ENCODE peak calls at places on chromosome 18, in nine cellular contexts. One of them, this sample, is unnamed.

GRCh38 chr18:3593381-3593903 is 143.5 kb downstream of the TGIF1 start:
- DNase-seq in A549: no peak
- DNase-seq in astrocyte: peak; percentile 96
- DNase-seq in thoracic aorta: no peak
- DNase-seq in mesendoderm: peak; percentile 94
- DNase-seq in neural progenitor cell: peak; percentile 84
- DNase-seq in MM.1S: no peak
- DNase-seq in IMR-90: peak; percentile 87
- DNase-seq in body of pancreas: no peak
- DNase-seq in this sample: peak; percentile 95

GRCh38 chr18:35117951-35118411 is 76.8 kb downstream of the MAPRE2 start:
- DNase-seq in mesendoderm: no peak
- DNase-seq in MM.1S: no peak
- DNase-seq in neural progenitor cell: peak; percentile 31
- DNase-seq in astrocyte: peak; percentile 79
- DNase-seq in thoracic aorta: no peak
- DNase-seq in IMR-90: peak; percentile 70
- DNase-seq in body of pancreas: no peak
- DNase-seq in A549: no peak
- DNase-seq in this sample: no peak

GRCh38 chr18:28407681-28408080 is 230.8 kb upstream of the CDH2 start:
- DNase-seq in mesendoderm: no peak
- DNase-seq in neural progenitor cell: no peak
- DNase-seq in IMR-90: no peak
- DNase-seq in A549: no peak
- DNase-seq in thoracic aorta: no peak
- DNase-seq in body of pancreas: no peak
- DNase-seq in astrocyte: peak; percentile 79
- DNase-seq in MM.1S: no peak
- DNase-seq in this sample: no peak

GRCh38 chr18:25517881-25518715 is 166.1 kb upstream of the ZNF521 start:
- DNase-seq in thoracic aorta: no peak
- DNase-seq in mesendoderm: no peak
- DNase-seq in body of pancreas: no peak
- DNase-seq in IMR-90: no peak
- DNase-seq in A549: no peak
- DNase-seq in neural progenitor cell: peak; percentile 9
- DNase-seq in astrocyte: no peak
- DNase-seq in MM.1S: no peak
- DNase-seq in this sample: peak; percentile 60

GRCh38 chr18:25164211-25164836 is 187.6 kb downstream of the ZNF521 start:
- DNase-seq in thoracic aorta: no peak
- DNase-seq in astrocyte: no peak
- DNase-seq in IMR-90: no peak
- DNase-seq in MM.1S: peak; percentile 40
- DNase-seq in mesendoderm: no peak
- DNase-seq in A549: no peak
- DNase-seq in body of pancreas: no peak
- DNase-seq in neural progenitor cell: no peak
- DNase-seq in this sample: no peak

GRCh38 chr18:50614838-50615237 is 55.0 kb downstream of the MAPK4 start:
- DNase-seq in neural progenitor cell: no peak
- DNase-seq in IMR-90: no peak
- DNase-seq in A549: no peak
- DNase-seq in MM.1S: no peak
- DNase-seq in astrocyte: no peak
- DNase-seq in body of pancreas: peak; percentile 17
- DNase-seq in mesendoderm: no peak
- DNase-seq in thoracic aorta: peak; percentile 11
- DNase-seq in this sample: peak; percentile 80

GRCh38 chr18:29271496-29271895 is 1094.6 kb upstream of the CDH2 start:
- DNase-seq in body of pancreas: no peak
- DNase-seq in mesendoderm: no peak
- DNase-seq in MM.1S: no peak
- DNase-seq in thoracic aorta: no peak
- DNase-seq in neural progenitor cell: no peak
- DNase-seq in IMR-90: peak; percentile 43
- DNase-seq in astrocyte: peak; percentile 46
- DNase-seq in A549: no peak
- DNase-seq in this sample: no peak

GRCh38 chr18:21912339-21913239 is 172.0 kb downstream of the MIB1 start:
- DNase-seq in MM.1S: no peak
- DNase-seq in thoracic aorta: no peak
- DNase-seq in body of pancreas: no peak
- DNase-seq in IMR-90: no peak
- DNase-seq in mesendoderm: peak; percentile 75
- DNase-seq in astrocyte: no peak
- DNase-seq in neural progenitor cell: peak; percentile 54
- DNase-seq in A549: no peak
- DNase-seq in this sample: no peak

GRCh38 chr18:64717026-64717425 is 568.1 kb upstream of the LINC00305 start:
- DNase-seq in IMR-90: no peak
- DNase-seq in A549: no peak
- DNase-seq in astrocyte: no peak
- DNase-seq in thoracic aorta: no peak
- DNase-seq in body of pancreas: no peak
- DNase-seq in neural progenitor cell: no peak
- DNase-seq in mesendoderm: peak; percentile 33
- DNase-seq in MM.1S: no peak
- DNase-seq in this sample: no peak

GRCh38 chr18:23529597-23529996 is 26.3 kb downstream of the RMC1 start:
- DNase-seq in astrocyte: peak; percentile 55
- DNase-seq in thoracic aorta: no peak
- DNase-seq in IMR-90: peak; percentile 62
- DNase-seq in MM.1S: no peak
- DNase-seq in mesendoderm: peak; percentile 83
- DNase-seq in body of pancreas: no peak
- DNase-seq in A549: peak; percentile 54
- DNase-seq in neural progenitor cell: no peak
- DNase-seq in this sample: peak; percentile 62

GRCh38 chr18:9066817-9067306 is 35.6 kb upstream of the NDUFV2 start:
- DNase-seq in A549: no peak
- DNase-seq in astrocyte: no peak
- DNase-seq in MM.1S: peak; percentile 98
- DNase-seq in mesendoderm: no peak
- DNase-seq in body of pancreas: no peak
- DNase-seq in neural progenitor cell: no peak
- DNase-seq in IMR-90: no peak
- DNase-seq in thoracic aorta: no peak
- DNase-seq in this sample: no peak

GRCh38 chr18:6058941-6059340 is 163.6 kb upstream of the TMEM200C start:
- DNase-seq in IMR-90: peak; percentile 84
- DNase-seq in A549: no peak
- DNase-seq in thoracic aorta: no peak
- DNase-seq in MM.1S: no peak
- DNase-seq in neural progenitor cell: peak; percentile 61
- DNase-seq in body of pancreas: no peak
- DNase-seq in astrocyte: peak; percentile 89
- DNase-seq in mesendoderm: no peak
- DNase-seq in this sample: no peak

GRCh38 chr18:383135-383534 is 115.3 kb upstream of the THOC1 start:
- DNase-seq in mesendoderm: no peak
- DNase-seq in astrocyte: no peak
- DNase-seq in A549: no peak
- DNase-seq in body of pancreas: no peak
- DNase-seq in thoracic aorta: no peak
- DNase-seq in neural progenitor cell: no peak
- DNase-seq in MM.1S: no peak
- DNase-seq in IMR-90: peak; percentile 18
- DNase-seq in this sample: no peak

GRCh38 chr18:23617412-23618009 is 31.2 kb upstream of the NPC1 start:
- DNase-seq in MM.1S: peak; percentile 63
- DNase-seq in neural progenitor cell: no peak
- DNase-seq in IMR-90: no peak
- DNase-seq in thoracic aorta: no peak
- DNase-seq in astrocyte: no peak
- DNase-seq in body of pancreas: no peak
- DNase-seq in A549: no peak
- DNase-seq in mesendoderm: no peak
- DNase-seq in this sample: no peak

GRCh38 chr18:11320981-11321380 is 171.6 kb upstream of the PIEZO2 start:
- DNase-seq in astrocyte: peak; percentile 78
- DNase-seq in IMR-90: peak; percentile 79
- DNase-seq in A549: no peak
- DNase-seq in mesendoderm: no peak
- DNase-seq in thoracic aorta: no peak
- DNase-seq in MM.1S: peak; percentile 31
- DNase-seq in body of pancreas: no peak
- DNase-seq in neural progenitor cell: no peak
- DNase-seq in this sample: no peak

GRCh38 chr18:21914739-21915319 is 174.2 kb downstream of the MIB1 start:
- DNase-seq in neural progenitor cell: peak; percentile 77
- DNase-seq in astrocyte: peak; percentile 33
- DNase-seq in body of pancreas: peak; percentile 37
- DNase-seq in mesendoderm: peak; percentile 94
- DNase-seq in MM.1S: no peak
- DNase-seq in thoracic aorta: no peak
- DNase-seq in IMR-90: peak; percentile 62
- DNase-seq in A549: peak; percentile 14
- DNase-seq in this sample: no peak

GRCh38 chr18:48455555-48456478 is 46.6 kb upstream of the ZBTB7C start:
- DNase-seq in mesendoderm: no peak
- DNase-seq in IMR-90: peak; percentile 89
- DNase-seq in body of pancreas: no peak
- DNase-seq in MM.1S: peak; percentile 19
- DNase-seq in neural progenitor cell: no peak
- DNase-seq in astrocyte: peak; percentile 100
- DNase-seq in thoracic aorta: no peak
- DNase-seq in A549: no peak
- DNase-seq in this sample: no peak

GRCh38 chr18:77107218-77107815 is 25.3 kb downstream of the MBP start:
- DNase-seq in astrocyte: no peak
- DNase-seq in neural progenitor cell: no peak
- DNase-seq in IMR-90: no peak
- DNase-seq in thoracic aorta: no peak
- DNase-seq in MM.1S: no peak
- DNase-seq in mesendoderm: no peak
- DNase-seq in A549: no peak
- DNase-seq in body of pancreas: no peak
- DNase-seq in this sample: no peak
- H3K4me1 ChIP-seq in astrocyte: peaks cover 43% of the 10 kb centered on the region
- H3K4me1 ChIP-seq in neural progenitor cell: peaks cover 11% of the 10 kb centered on the region
- H3K4me1 ChIP-seq in IMR-90: peaks cover 31% of the 10 kb centered on the region
- H3K4me1 ChIP-seq in thoracic aorta: peaks cover 30% of the 10 kb centered on the region
- H3K4me1 ChIP-seq in MM.1S: peaks cover 23% of the 10 kb centered on the region
- H3K4me1 ChIP-seq in mesendoderm: no peaks in the 10 kb centered on the region
- H3K4me1 ChIP-seq in A549: peaks cover 66% of the 10 kb centered on the region
- H3K4me1 ChIP-seq in body of pancreas: peaks cover 10% of the 10 kb centered on the region
- H3K4me1 ChIP-seq in this sample: peaks cover 12% of the 10 kb centered on the region

DNA sequence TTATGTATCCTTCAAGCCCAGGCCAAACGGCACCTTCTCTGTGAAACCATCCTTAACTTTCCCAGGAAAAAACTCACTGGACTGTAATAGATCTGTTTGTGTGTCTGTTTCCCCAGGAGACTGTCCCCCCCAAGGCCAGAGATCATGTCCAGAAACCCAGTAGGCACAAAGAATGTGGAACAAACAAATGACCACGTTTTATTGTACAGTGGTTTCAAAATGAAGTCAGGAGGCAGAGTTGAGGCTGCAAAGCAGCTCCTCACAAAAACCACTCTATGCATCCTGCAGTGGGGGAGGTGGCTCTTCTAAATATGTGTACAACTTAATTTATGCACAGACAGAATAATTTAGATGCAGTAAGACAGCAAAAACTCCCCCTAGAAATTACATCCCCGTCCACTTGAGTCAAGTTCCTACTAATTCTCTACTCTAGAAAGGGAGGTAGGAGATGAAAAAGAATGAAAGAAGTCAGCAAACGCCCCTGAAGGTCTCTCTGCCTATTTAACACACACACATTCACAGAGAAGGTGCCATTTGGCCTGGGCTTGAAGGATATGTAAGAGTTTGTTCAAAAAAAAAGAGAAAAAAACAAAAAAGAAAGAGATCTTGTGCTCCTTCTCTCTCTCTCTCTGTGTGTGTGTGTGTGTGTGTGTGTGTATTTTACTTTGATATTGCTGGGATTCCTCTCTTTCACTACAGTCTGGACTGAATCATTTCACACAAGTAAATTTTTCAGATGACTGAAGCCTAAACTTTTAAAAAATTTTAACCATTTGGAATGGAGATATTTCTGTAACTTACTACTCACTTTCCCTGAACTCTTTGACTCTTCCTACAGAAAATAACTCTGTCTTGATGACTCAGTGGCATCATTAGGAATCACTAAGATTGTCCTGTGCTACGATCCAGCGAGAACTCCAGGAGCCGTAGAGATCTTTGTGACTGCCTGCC is 19.5 kb downstream of the BCL2 start:
- DNase-seq in neural progenitor cell: no peak
- DNase-seq in MM.1S: no peak
- DNase-seq in astrocyte: peak; percentile 80
- DNase-seq in body of pancreas: no peak
- DNase-seq in thoracic aorta: no peak
- DNase-seq in mesendoderm: no peak
- DNase-seq in A549: no peak
- DNase-seq in IMR-90: peak; percentile 31
- DNase-seq in this sample: peak; percentile 48
- H3K4me1 ChIP-seq in neural progenitor cell: peaks cover 4% of the 10 kb centered on the region
- H3K4me1 ChIP-seq in MM.1S: no peaks in the 10 kb centered on the region
- H3K4me1 ChIP-seq in astrocyte: peaks cover 8% of the 10 kb centered on the region
- H3K4me1 ChIP-seq in body of pancreas: no peaks in the 10 kb centered on the region
- H3K4me1 ChIP-seq in thoracic aorta: peaks cover 39% of the 10 kb centered on the region
- H3K4me1 ChIP-seq in mesendoderm: no peaks in the 10 kb centered on the region
- H3K4me1 ChIP-seq in A549: no peaks in the 10 kb centered on the region
- H3K4me1 ChIP-seq in IMR-90: no peaks in the 10 kb centered on the region
- H3K4me1 ChIP-seq in this sample: peaks cover 4% of the 10 kb centered on the region

DNA sequence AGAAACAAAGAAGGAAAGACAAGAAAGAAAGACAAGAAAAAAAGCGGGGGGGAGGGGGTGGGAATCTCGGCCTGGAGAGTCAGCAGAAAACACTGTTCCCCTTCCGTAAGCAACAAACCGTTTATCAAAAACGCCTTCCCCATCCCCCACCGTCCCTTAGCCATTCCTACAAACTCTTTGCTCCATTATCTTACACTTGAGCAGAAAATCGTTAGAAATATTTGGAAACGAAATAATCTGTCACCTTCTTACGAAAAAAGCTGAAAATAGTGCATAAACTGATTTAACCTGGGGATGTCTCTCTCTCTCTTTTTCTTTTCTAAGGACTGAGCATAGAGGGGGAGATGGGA is 3.2 kb downstream of the PTGR3 start:
- DNase-seq in astrocyte: no peak
- DNase-seq in neural progenitor cell: peak; percentile 43
- DNase-seq in A549: no peak
- DNase-seq in mesendoderm: peak; percentile 57
- DNase-seq in body of pancreas: no peak
- DNase-seq in MM.1S: no peak
- DNase-seq in IMR-90: peak; percentile 54
- DNase-seq in thoracic aorta: no peak
- DNase-seq in this sample: no peak
- H3K4me1 ChIP-seq in astrocyte: peaks cover 35% of the 10 kb centered on the region
- H3K4me1 ChIP-seq in neural progenitor cell: peaks cover 34% of the 10 kb centered on the region
- H3K4me1 ChIP-seq in A549: peaks cover 19% of the 10 kb centered on the region
- H3K4me1 ChIP-seq in mesendoderm: peaks cover 3% of the 10 kb centered on the region
- H3K4me1 ChIP-seq in body of pancreas: peaks cover 71% of the 10 kb centered on the region
- H3K4me1 ChIP-seq in MM.1S: peaks cover 8% of the 10 kb centered on the region
- H3K4me1 ChIP-seq in IMR-90: peaks cover 10% of the 10 kb centered on the region
- H3K4me1 ChIP-seq in thoracic aorta: peaks cover 29% of the 10 kb centered on the region
- H3K4me1 ChIP-seq in this sample: peaks cover 18% of the 10 kb centered on the region

DNA sequence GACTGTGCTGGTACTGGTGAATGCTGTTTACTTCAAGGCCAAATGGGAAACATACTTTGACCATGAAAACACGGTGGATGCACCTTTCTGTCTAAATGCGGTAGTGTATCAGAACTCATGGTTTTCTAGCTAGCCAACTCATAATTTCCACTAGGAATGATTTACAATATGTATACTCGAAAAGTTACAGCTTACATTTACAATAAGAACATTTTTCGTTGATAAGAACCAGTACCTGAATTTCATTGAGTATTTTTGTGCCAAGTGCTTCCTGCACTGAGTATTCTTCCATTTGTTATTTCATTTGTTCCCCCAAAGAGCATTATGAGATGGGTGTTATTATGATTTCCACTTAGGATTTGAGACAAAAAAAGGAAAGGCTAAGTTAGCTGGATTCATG is 21.9 kb downstream of the SERPINB12 start:
- DNase-seq in A549: no peak
- DNase-seq in thoracic aorta: no peak
- DNase-seq in MM.1S: no peak
- DNase-seq in astrocyte: no peak
- DNase-seq in mesendoderm: no peak
- DNase-seq in body of pancreas: no peak
- DNase-seq in IMR-90: no peak
- DNase-seq in neural progenitor cell: no peak
- DNase-seq in this sample: no peak
- H3K4me1 ChIP-seq in A549: no peaks in the 10 kb centered on the region
- H3K4me1 ChIP-seq in thoracic aorta: no peaks in the 10 kb centered on the region
- H3K4me1 ChIP-seq in MM.1S: peaks cover 20% of the 10 kb centered on the region
- H3K4me1 ChIP-seq in astrocyte: no peaks in the 10 kb centered on the region
- H3K4me1 ChIP-seq in mesendoderm: no peaks in the 10 kb centered on the region
- H3K4me1 ChIP-seq in body of pancreas: no peaks in the 10 kb centered on the region
- H3K4me1 ChIP-seq in IMR-90: no peaks in the 10 kb centered on the region
- H3K4me1 ChIP-seq in neural progenitor cell: no peaks in the 10 kb centered on the region
- H3K4me1 ChIP-seq in this sample: no peaks in the 10 kb centered on the region